ENCODE peak calls at places on chromosomes 3 and 15, in eight cellular contexts. X, T, Q, D, Z, N, I and O are unnamed samples.

GRCh38 chr3:16026753-16027152 is 147.7 kb upstream of the GALNT15 start:
- DNase-seq in X (no peak), T (no peak), Q (no peak), D (no peak), Z (no peak), N (no peak), I (no peak), O (no peak)

GRCh38 chr3:6180171-6180570 is 680.7 kb upstream of the GRM7 start:
- DNase-seq in X (no peak), T (no peak), Q (no peak), D (no peak), Z (no peak), N (no peak), I (no peak), O (no peak)

GRCh38 chr15:60509470-60509869 is 30.5 kb upstream of the ICE2 start:
- DNase-seq in X (no peak), T (no peak), Q (no peak), D (no peak), Z (no peak), N (no peak), I (no peak), O (no peak)

GRCh38 chr15:72110355-72110754 is 7.6 kb downstream of the MYO9A start:
- DNase-seq in X (no peak), T (no peak), Q (no peak), D (no peak), Z (no peak), N (no peak), I (no peak), O (no peak)

GRCh38 chr3:48112813-48113212 is 75.4 kb downstream of the CDC25A start:
- DNase-seq in X (no peak), T (no peak), Q (no peak), D (no peak), Z (no peak), N (no peak), I (no peak), O (no peak)

GRCh38 chr3:117101697-117102096 is 392.1 kb downstream of the TUSC7 start:
- DNase-seq in X (no peak), T (no peak), Q (no peak), D (no peak), Z (no peak), N (no peak), I (no peak), O (no peak)

GRCh38 chr15:62752687-62753517 is 289.6 kb upstream of the TPM1 start:
- DNase-seq in X (no peak), T (no peak), Q (no peak), D (no peak), Z (no peak), N (no peak), I (no peak), O (no peak)

GRCh38 chr3:46276497-46277099 is 34.3 kb downstream of the CCR3 start:
- DNase-seq in X (peak), T (peak), Q (no peak), D (peak), Z (peak), N (peak), I (peak), O (peak)

GRCh38 chr3:155815030-155815429 is 9.0 kb upstream of the C3orf33 start:
- DNase-seq in X (no peak), T (no peak), Q (no peak), D (no peak), Z (no peak), N (no peak), I (no peak), O (no peak)

GRCh38 chr15:85742186-85742751 is 52.5 kb downstream of the KLHL25 start:
- DNase-seq in X (no peak), T (no peak), Q (no peak), D (no peak), Z (no peak), N (no peak), I (no peak), O (no peak)

GRCh38 chr15:75335313-75335704 is 554 bp upstream of the COMMD4 start:
- DNase-seq in X (no peak), T (no peak), Q (no peak), D (no peak), Z (no peak), N (no peak), I (no peak), O (no peak)

GRCh38 chr3:141391298-141392017 is 23.2 kb downstream of the ZBTB38 start:
- DNase-seq in X (no peak), T (no peak), Q (no peak), D (no peak), Z (no peak), N (no peak), I (no peak), O (no peak)

GRCh38 chr15:64344651-64345262 is 11.2 kb downstream of the CSNK1G1 start:
- DNase-seq in X (no peak), T (no peak), Q (no peak), D (no peak), Z (no peak), N (no peak), I (no peak), O (no peak)

GRCh38 chr3:22269827-22270226 is 518.8 kb upstream of the ZNF385D start:
- DNase-seq in X (no peak), T (no peak), Q (peak), D (no peak), Z (peak), N (no peak), I (no peak), O (no peak)

GRCh38 chr3:46900007-46900292 is 22.4 kb downstream of the PTH1R start:
- DNase-seq in X (no peak), T (no peak), Q (no peak), D (no peak), Z (no peak), N (no peak), I (no peak), O (peak)

GRCh38 chr3:111971533-111971932 is 7.3 kb upstream of the ABHD10 start:
- DNase-seq in X (no peak), T (no peak), Q (no peak), D (no peak), Z (no peak), N (peak), I (no peak), O (peak)

GRCh38 chr3:98855811-98856400 is 45.6 kb downstream of the DCBLD2 start:
- DNase-seq in X (no peak), T (no peak), Q (peak), D (peak), Z (peak), N (no peak), I (no peak), O (no peak)